ENCODE peak calls at places on chromosomes 13 and 19, in six cellular contexts. Q is CD4-positive, alpha-beta memory T cell; X is neuronal stem cell; D is substantia nigra; T is AG04450; H is uterus. Y is an unnamed sample.

GRCh38 chr13:42279080-42279479 is 7.1 kb downstream of the AKAP11 start:
- DNase-seq in Q (no peak), X (no peak), D (no peak), T (no peak), H (no peak), Y (no peak)

GRCh38 chr13:102948006-102948405 is 102.2 kb downstream of the ERCC5 start:
- DNase-seq in Q (no peak), X (peak), D (peak), T (no peak), H (no peak), Y (no peak)

GRCh38 chr13:114145256-114145655 is 12.8 kb upstream of the RASA3 start:
- DNase-seq in Q (no peak), X (no peak), D (no peak), T (no peak), H (no peak), Y (no peak)

GRCh38 chr19:15241259-15241658 is 9.0 kb upstream of the EPHX3 start:
- DNase-seq in Q (no peak), X (no peak), D (no peak), T (no peak), H (no peak), Y (no peak)

GRCh38 chr19:18221815-18222725 is 4.2 kb downstream of the PDE4C start:
- DNase-seq in Q (no peak), X (no peak), D (no peak), T (no peak), H (no peak), Y (no peak)

GRCh38 chr13:45108716-45109706 is 11.3 kb upstream of the GTF2F2 start:
- DNase-seq in Q (no peak), X (no peak), D (no peak), T (no peak), H (no peak), Y (no peak)

GRCh38 chr13:76720827-76721226 is 165.4 kb downstream of the KCTD12 start:
- DNase-seq in Q (no peak), X (no peak), D (no peak), T (no peak), H (no peak), Y (no peak)

GRCh38 chr13:21837288-21837687 is 166.4 kb downstream of the FGF9 start:
- DNase-seq in Q (no peak), X (no peak), D (no peak), T (no peak), H (no peak), Y (no peak)

GRCh38 chr19:51368366-51369282 is at the start of gene CLDND2:
- DNase-seq in Q (no peak), X (no peak), D (no peak), T (no peak), H (no peak), Y (no peak)

GRCh38 chr13:110528911-110529310 is 32.6 kb downstream of the RAB20 start:
- DNase-seq in Q (no peak), X (no peak), D (no peak), T (no peak), H (no peak), Y (no peak)

GRCh38 chr13:111065698-111066097 is 49.4 kb upstream of the ARHGEF7 start:
- DNase-seq in Q (no peak), X (no peak), D (no peak), T (no peak), H (no peak), Y (no peak)

GRCh38 chr19:52991484-52991883 is 22.2 kb upstream of the ERVV-1 start:
- DNase-seq in Q (no peak), X (no peak), D (no peak), T (no peak), H (no peak), Y (no peak)

GRCh38 chr19:51887522-51888498 is at the start of gene ZNF577:
- DNase-seq in Q (peak), X (peak), D (peak), T (peak), H (peak), Y (peak)

DNA sequence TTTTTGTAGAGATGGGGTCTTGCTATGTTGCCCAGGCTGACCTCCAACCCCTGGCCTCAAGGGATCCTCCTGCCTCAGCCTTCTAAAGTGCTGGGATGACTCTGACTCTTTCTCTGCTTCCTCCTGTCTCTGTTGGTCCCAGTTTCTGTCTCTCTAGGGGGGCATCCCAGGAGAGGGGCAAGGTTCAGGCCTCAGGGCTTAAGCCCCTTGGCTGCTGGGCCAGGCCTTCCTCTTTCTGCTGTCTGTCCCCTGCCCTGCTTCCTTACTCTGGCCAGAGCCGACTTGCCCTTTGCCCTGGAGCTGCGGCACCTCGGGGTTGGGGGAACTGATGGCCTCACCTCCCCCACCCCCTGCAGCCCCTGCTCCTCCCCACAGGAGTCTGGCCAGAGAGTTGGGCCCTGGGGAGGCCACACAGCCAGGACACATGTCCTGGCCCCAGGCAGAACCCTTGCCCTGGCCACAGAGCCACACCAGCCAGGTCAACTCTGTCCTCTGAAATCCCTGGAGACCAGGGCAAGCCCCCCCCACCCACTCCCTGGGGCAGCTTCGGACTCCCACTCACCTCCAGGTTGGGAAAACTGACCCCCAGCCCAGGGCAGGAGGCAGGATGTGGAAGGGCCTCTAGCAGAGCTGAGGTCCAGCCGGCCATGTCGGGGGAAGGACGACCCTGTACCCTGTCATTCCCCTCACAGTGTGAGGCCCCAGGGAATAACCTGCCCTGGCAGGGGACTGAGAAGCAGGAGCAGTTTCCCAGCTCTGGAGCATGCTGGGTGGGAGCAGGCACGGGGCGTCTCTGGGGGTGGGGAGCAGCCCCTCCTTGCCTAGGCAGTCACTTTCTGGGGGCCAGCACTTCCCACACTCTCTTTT is 23.7 kb downstream of the CEBPA start:
- DNase-seq in Q (no peak), X (no peak), D (no peak), T (no peak), H (no peak), Y (no peak)
- H3K27ac ChIP-seq in Q (no peak), X (no peak), D (no peak), T (no peak), H (no peak), Y (no peak)

GRCh38 chr13:73273737-73274136 is 214.9 kb downstream of the KLF5 start:
- DNase-seq in Q (no peak), X (no peak), D (no peak), T (peak), H (no peak), Y (no peak)
- H3K27ac ChIP-seq in Q (no peak), X (no peak), D (no peak), T (no peak), H (peak), Y (peak)

DNA sequence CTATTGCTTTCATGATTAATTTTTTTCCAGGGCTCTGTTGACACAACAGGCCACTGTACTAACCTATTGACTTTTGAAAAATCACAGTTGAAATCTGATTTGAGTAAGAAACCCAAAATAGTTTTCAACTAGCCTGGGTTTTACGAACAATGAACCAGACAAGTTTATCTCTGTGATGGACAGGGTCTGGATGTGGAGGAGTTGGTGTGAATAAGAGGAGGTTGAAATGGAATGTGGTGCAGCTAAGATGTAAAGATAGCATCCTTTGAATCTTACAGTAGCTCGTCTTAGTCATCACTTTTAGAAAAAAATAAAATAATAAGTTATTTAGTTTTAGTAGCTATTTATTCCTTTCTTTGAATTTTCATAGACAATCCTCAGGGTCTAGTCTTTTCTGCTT is 8.3 kb upstream of the OXGR1 start:
- DNase-seq in Q (no peak), X (no peak), D (no peak), T (no peak), H (no peak), Y (no peak)
- H3K27ac ChIP-seq in Q (no peak), X (no peak), D (no peak), T (no peak), H (no peak), Y (no peak)

DNA sequence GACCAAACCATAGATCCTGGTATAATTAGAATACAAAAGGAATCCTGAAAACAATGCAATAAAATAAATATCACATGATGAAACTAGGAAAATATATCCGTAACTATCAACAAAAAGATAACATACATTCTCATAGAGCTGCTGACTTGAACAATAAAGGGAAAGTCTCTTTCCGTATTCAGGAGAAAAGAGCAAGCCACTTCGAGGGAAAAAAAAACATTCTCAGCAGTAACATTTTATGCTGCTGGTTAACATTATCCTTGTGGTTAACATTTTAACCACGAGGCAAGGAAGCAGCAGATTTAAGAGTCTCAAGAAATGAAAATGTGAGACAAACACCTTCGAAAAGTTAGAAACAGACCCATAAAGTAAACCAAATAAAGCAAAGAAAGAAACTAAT is 25.8 kb downstream of the NALCN start:
- DNase-seq in Q (no peak), X (no peak), D (no peak), T (no peak), H (no peak), Y (no peak)
- H3K27ac ChIP-seq in Q (no peak), X (no peak), D (no peak), T (no peak), H (no peak), Y (no peak)

GRCh38 chr19:1000095-1000494 is at the start of gene GRIN3B:
- DNase-seq in Q (peak), X (peak), D (no peak), T (no peak), H (no peak), Y (no peak)
- H3K27ac ChIP-seq in Q (no peak), X (no peak), D (no peak), T (no peak), H (no peak), Y (no peak)

GRCh38 chr19:44637390-44637764 is 6.3 kb upstream of the PVR start:
- DNase-seq in Q (no peak), X (no peak), D (no peak), T (no peak), H (no peak), Y (no peak)
- H3K27ac ChIP-seq in Q (no peak), X (no peak), D (no peak), T (no peak), H (no peak), Y (peak)

GRCh38 chr13:59750860-59751259 is 412.9 kb downstream of the DIAPH3 start:
- DNase-seq in Q (no peak), X (peak), D (peak), T (peak), H (no peak), Y (no peak)
- H3K27ac ChIP-seq in Q (no peak), X (peak), D (no peak), T (no peak), H (no peak), Y (no peak)

DNA sequence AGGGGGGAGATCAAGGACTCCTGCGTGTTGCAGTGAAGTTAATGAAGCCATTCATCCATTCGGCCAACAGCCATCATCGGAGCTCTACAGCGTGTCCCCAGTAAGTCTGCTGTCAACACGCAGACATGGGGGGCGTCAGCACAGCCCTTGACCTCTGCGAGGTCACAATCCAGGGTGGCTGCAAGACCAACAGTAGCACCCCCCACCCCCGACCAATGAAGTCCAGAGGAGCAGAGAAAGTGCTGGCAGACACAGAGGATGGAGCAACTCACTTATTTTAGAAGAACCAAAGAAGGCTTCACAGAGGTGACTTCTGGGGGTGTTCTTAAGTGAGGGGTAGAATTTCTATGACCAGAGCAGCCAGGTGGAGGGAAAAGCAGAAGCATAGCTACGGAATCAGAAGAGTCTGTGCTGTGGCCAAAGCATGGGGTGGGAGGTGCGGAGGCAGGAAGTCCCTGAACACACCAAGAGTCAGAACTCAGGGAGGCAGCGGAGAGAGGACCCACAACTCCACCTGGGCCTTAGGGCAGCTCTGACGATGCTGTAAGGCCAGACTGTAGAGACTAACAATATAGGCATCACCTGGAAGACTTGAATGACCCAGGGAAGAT is 185.4 kb downstream of the FOXO1 start:
- DNase-seq in Q (no peak), X (no peak), D (no peak), T (no peak), H (no peak), Y (no peak)
- H3K27ac ChIP-seq in Q (no peak), X (no peak), D (no peak), T (no peak), H (no peak), Y (no peak)

Y was measured in epithelial cell of prostate.